ENCODE peak calls at places on chromosomes 1 and 21, in seven cellular contexts. One of them, this sample, is unnamed.

GRCh38 chr1:25922633-25923567 is 16.7 kb upstream of the STMN1 start:
- DNase-seq in A549: peak; percentile 10
- DNase-seq in OCI-LY7: no peak
- DNase-seq in spleen: peak; percentile 86
- DNase-seq in CD8-positive, alpha-beta T cell: peak; percentile 38
- DNase-seq in colonic mucosa: peak; percentile 47
- DNase-seq in GM23338: peak; percentile 83
- DNase-seq in this sample: peak; percentile 78

GRCh38 chr1:71521655-71522264 is 440.9 kb upstream of the ZRANB2 start:
- DNase-seq in spleen: no peak
- DNase-seq in A549: no peak
- DNase-seq in CD8-positive, alpha-beta T cell: no peak
- DNase-seq in OCI-LY7: peak; percentile 23
- DNase-seq in colonic mucosa: peak; percentile 65
- DNase-seq in GM23338: peak; percentile 54
- DNase-seq in this sample: no peak

GRCh38 chr1:46558141-46558963 is 6.9 kb upstream of the KNCN start:
- DNase-seq in OCI-LY7: no peak
- DNase-seq in GM23338: peak; percentile 39
- DNase-seq in CD8-positive, alpha-beta T cell: no peak
- DNase-seq in colonic mucosa: no peak
- DNase-seq in A549: no peak
- DNase-seq in spleen: peak; percentile 64
- DNase-seq in this sample: no peak

GRCh38 chr1:220060876-220061275 is 14.6 kb upstream of the EPRS1 start:
- DNase-seq in spleen: no peak
- DNase-seq in A549: no peak
- DNase-seq in OCI-LY7: no peak
- DNase-seq in GM23338: peak; percentile 38
- DNase-seq in CD8-positive, alpha-beta T cell: no peak
- DNase-seq in colonic mucosa: no peak
- DNase-seq in this sample: no peak

GRCh38 chr1:208054485-208054884 is 143.6 kb upstream of the CD34 start:
- DNase-seq in CD8-positive, alpha-beta T cell: no peak
- DNase-seq in GM23338: no peak
- DNase-seq in spleen: no peak
- DNase-seq in colonic mucosa: no peak
- DNase-seq in A549: no peak
- DNase-seq in OCI-LY7: no peak
- DNase-seq in this sample: no peak

GRCh38 chr21:41950941-41951408 is 2.8 kb downstream of the C2CD2 start:
- DNase-seq in GM23338: peak; percentile 65
- DNase-seq in A549: no peak
- DNase-seq in spleen: peak; percentile 53
- DNase-seq in CD8-positive, alpha-beta T cell: no peak
- DNase-seq in colonic mucosa: no peak
- DNase-seq in OCI-LY7: no peak
- DNase-seq in this sample: no peak

GRCh38 chr1:34928066-34928864 is 1.2 kb downstream of the DLGAP3 start:
- DNase-seq in A549: no peak
- DNase-seq in GM23338: peak; percentile 50
- DNase-seq in OCI-LY7: no peak
- DNase-seq in spleen: no peak
- DNase-seq in colonic mucosa: peak; percentile 13
- DNase-seq in CD8-positive, alpha-beta T cell: no peak
- DNase-seq in this sample: no peak

GRCh38 chr1:55375617-55376258 is 160.6 kb upstream of the USP24 start:
- DNase-seq in colonic mucosa: peak; percentile 55
- DNase-seq in A549: peak; percentile 9
- DNase-seq in spleen: no peak
- DNase-seq in GM23338: peak; percentile 75
- DNase-seq in OCI-LY7: peak; percentile 55
- DNase-seq in CD8-positive, alpha-beta T cell: peak; percentile 24
- DNase-seq in this sample: no peak

GRCh38 chr1:107264561-107264960 is 123.7 kb downstream of the NTNG1 start:
- DNase-seq in GM23338: no peak
- DNase-seq in colonic mucosa: no peak
- DNase-seq in OCI-LY7: no peak
- DNase-seq in CD8-positive, alpha-beta T cell: no peak
- DNase-seq in spleen: no peak
- DNase-seq in A549: no peak
- DNase-seq in this sample: no peak

GRCh38 chr1:9242338-9242969 is 7.9 kb downstream of the H6PD start:
- DNase-seq in spleen: no peak
- DNase-seq in OCI-LY7: no peak
- DNase-seq in GM23338: no peak
- DNase-seq in A549: no peak
- DNase-seq in colonic mucosa: peak; percentile 63
- DNase-seq in CD8-positive, alpha-beta T cell: no peak
- DNase-seq in this sample: peak; percentile 83

GRCh38 chr1:29876441-29876840 is 640.1 kb downstream of the PTPRU start:
- DNase-seq in spleen: no peak
- DNase-seq in GM23338: no peak
- DNase-seq in CD8-positive, alpha-beta T cell: no peak
- DNase-seq in OCI-LY7: no peak
- DNase-seq in colonic mucosa: no peak
- DNase-seq in A549: no peak
- DNase-seq in this sample: no peak

GRCh38 chr1:203769505-203770343 is 4.7 kb downstream of the LAX1 start:
- DNase-seq in GM23338: no peak
- DNase-seq in A549: peak; percentile 25
- DNase-seq in CD8-positive, alpha-beta T cell: no peak
- DNase-seq in OCI-LY7: no peak
- DNase-seq in spleen: no peak
- DNase-seq in colonic mucosa: peak; percentile 86
- DNase-seq in this sample: peak; percentile 80

GRCh38 chr1:151995774-151996173 is 2.1 kb upstream of the S100A10 start:
- DNase-seq in CD8-positive, alpha-beta T cell: no peak
- DNase-seq in colonic mucosa: peak; percentile 9
- DNase-seq in spleen: no peak
- DNase-seq in OCI-LY7: no peak
- DNase-seq in A549: no peak
- DNase-seq in GM23338: no peak
- DNase-seq in this sample: no peak

GRCh38 chr1:151898519-151898991 is 10.8 kb downstream of the THEM4 start:
- DNase-seq in CD8-positive, alpha-beta T cell: peak; percentile 65
- DNase-seq in colonic mucosa: peak; percentile 49
- DNase-seq in GM23338: no peak
- DNase-seq in OCI-LY7: no peak
- DNase-seq in spleen: no peak
- DNase-seq in A549: no peak
- DNase-seq in this sample: no peak

GRCh38 chr21:41602511-41602910 is 94.6 kb upstream of the TMPRSS2 start:
- DNase-seq in GM23338: no peak
- DNase-seq in spleen: no peak
- DNase-seq in A549: no peak
- DNase-seq in OCI-LY7: no peak
- DNase-seq in CD8-positive, alpha-beta T cell: no peak
- DNase-seq in colonic mucosa: no peak
- DNase-seq in this sample: no peak

GRCh38 chr21:42150458-42151085 is 68.4 kb upstream of the ABCG1 start:
- DNase-seq in CD8-positive, alpha-beta T cell: no peak
- DNase-seq in A549: no peak
- DNase-seq in GM23338: no peak
- DNase-seq in colonic mucosa: no peak
- DNase-seq in spleen: no peak
- DNase-seq in OCI-LY7: no peak
- DNase-seq in this sample: no peak

GRCh38 chr21:45262616-45263015 is 25.1 kb downstream of the POFUT2 start:
- DNase-seq in CD8-positive, alpha-beta T cell: no peak
- DNase-seq in colonic mucosa: peak; percentile 35
- DNase-seq in A549: no peak
- DNase-seq in GM23338: no peak
- DNase-seq in OCI-LY7: peak; percentile 37
- DNase-seq in spleen: peak; percentile 70
- DNase-seq in this sample: peak; percentile 52

GRCh38 chr1:76238094-76238551 is 163.6 kb downstream of the ST6GALNAC3 start:
- DNase-seq in spleen: no peak
- DNase-seq in colonic mucosa: no peak
- DNase-seq in A549: no peak
- DNase-seq in GM23338: peak; percentile 43
- DNase-seq in CD8-positive, alpha-beta T cell: no peak
- DNase-seq in OCI-LY7: no peak
- DNase-seq in this sample: no peak

GRCh38 chr1:226737819-226738420 is 1.2 kb downstream of the ITPKB start:
- DNase-seq in spleen: peak; percentile 91
- DNase-seq in CD8-positive, alpha-beta T cell: peak; percentile 60
- DNase-seq in A549: no peak
- DNase-seq in GM23338: peak; percentile 60
- DNase-seq in OCI-LY7: peak; percentile 73
- DNase-seq in colonic mucosa: peak; percentile 66
- DNase-seq in this sample: peak; percentile 71

GRCh38 chr1:71930526-71930925 is 351.8 kb downstream of the NEGR1 start:
- DNase-seq in spleen: no peak
- DNase-seq in GM23338: no peak
- DNase-seq in OCI-LY7: no peak
- DNase-seq in CD8-positive, alpha-beta T cell: no peak
- DNase-seq in colonic mucosa: no peak
- DNase-seq in A549: no peak
- DNase-seq in this sample: no peak

DNA sequence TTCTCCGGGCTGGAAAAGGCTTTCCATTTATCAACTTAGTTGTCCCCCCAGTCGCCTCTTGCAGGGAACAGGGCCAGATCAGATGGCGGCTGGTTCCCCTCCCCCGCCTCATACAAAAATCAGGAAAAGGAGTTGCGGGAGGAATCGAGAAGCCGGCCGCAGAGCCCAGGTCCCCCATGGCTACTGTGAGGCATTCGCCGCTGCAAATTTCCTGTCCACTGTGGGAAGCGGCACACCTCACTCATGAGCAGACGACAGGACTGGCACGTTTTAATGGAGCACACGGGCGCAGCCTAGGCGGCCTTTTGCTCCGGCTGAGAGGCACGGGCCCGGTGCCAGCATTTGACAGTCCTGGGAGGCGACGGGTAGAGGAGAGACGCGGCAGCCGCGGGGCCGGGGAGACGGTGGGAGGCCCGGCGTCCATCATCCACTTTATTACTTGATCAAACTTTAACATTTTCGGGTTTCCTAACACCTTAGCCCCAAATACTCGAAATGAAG is 1.1 kb downstream of the GNG4 start:
- DNase-seq in GM23338: peak; percentile 61
- DNase-seq in spleen: peak; percentile 65
- DNase-seq in CD8-positive, alpha-beta T cell: no peak
- DNase-seq in A549: no peak
- DNase-seq in OCI-LY7: no peak
- DNase-seq in colonic mucosa: peak; percentile 72
- DNase-seq in this sample: no peak
- H3K4me3 ChIP-seq in GM23338: peak overlapping the region; percentile 86
- H3K4me3 ChIP-seq in spleen: no peak overlapping the region
- H3K4me3 ChIP-seq in CD8-positive, alpha-beta T cell: peak overlapping the region; percentile 35
- H3K4me3 ChIP-seq in A549: peak overlapping the region; percentile 85
- H3K4me3 ChIP-seq in OCI-LY7: no peak overlapping the region
- H3K4me3 ChIP-seq in colonic mucosa: peak overlapping the region; percentile 42
- H3K4me3 ChIP-seq in this sample: peak overlapping the region; percentile 36

DNA sequence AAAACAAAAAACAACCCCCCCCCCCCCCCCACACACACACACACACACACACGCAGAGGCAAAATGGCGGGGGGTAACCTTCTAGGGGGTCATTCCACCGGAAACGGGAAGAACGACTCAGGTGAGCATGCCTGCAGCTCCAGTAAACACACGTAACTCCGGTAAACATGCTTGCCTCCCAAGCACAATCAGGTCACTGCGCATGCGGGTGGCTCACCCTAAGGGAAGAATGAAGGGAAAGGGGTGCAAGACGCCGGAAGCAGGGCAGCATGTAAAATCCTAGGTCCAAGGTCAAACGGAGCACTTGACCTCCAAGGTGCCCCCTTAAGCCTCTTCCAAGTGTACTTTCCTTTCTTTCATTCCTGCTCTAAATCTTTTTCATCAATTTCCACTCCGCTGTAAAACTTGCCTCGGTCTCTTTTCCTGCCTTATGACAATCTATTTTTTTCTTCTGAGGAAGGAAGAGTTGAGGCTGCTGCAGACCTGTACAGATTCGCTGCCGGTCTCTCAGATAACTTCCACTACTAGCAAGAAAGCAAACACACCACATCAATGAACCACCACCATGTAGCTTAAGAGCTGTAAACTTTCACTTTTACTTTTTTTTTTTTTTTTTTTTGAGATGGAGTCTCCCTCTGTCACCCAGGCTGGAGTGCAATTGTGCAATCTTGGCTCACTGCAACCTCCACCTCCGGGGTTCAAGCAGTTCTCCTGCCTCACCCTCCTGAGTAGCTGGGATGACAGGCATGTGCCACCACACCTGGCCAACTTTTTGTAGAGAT is 21.0 kb upstream of the CBR3 start:
- DNase-seq in GM23338: no peak
- DNase-seq in OCI-LY7: no peak
- DNase-seq in spleen: peak; percentile 77
- DNase-seq in colonic mucosa: peak; percentile 90
- DNase-seq in CD8-positive, alpha-beta T cell: no peak
- DNase-seq in A549: no peak
- DNase-seq in this sample: peak; percentile 90
- H3K4me1 ChIP-seq in GM23338: peaks cover 26% of the 10 kb centered on the region
- H3K4me1 ChIP-seq in OCI-LY7: peaks cover 13% of the 10 kb centered on the region
- H3K4me1 ChIP-seq in spleen: peaks cover 25% of the 10 kb centered on the region
- H3K4me1 ChIP-seq in colonic mucosa: no peaks in the 10 kb centered on the region
- H3K4me1 ChIP-seq in CD8-positive, alpha-beta T cell: peaks cover 37% of the 10 kb centered on the region
- H3K4me1 ChIP-seq in A549: no peaks in the 10 kb centered on the region
- H3K4me1 ChIP-seq in this sample: peaks cover 21% of the 10 kb centered on the region

DNA sequence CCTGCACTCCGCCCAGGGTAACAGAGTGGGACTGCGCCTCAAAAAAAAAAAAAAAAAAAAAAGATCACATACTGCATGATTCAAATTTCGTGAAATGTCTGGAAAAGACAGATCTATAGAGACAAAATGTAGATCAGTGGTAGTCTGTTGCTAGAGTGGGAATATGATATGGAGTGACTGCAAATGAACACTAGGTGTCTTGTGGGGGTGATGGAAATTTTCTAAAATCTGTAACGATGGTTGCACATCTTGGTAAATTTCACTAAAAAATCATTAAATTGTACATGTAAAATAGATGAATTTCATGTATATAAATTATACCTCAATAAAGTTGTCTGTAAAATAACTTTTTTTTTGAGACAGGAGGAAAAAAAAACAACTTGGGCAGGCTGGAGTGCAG is 5.5 kb downstream of the AIDA start:
- DNase-seq in CD8-positive, alpha-beta T cell: no peak
- DNase-seq in GM23338: no peak
- DNase-seq in A549: no peak
- DNase-seq in spleen: no peak
- DNase-seq in OCI-LY7: no peak
- DNase-seq in colonic mucosa: no peak
- DNase-seq in this sample: no peak
- TF ChIP-seq CTCF in CD8-positive, alpha-beta T cell: no peak
- TF ChIP-seq CTCF in GM23338: no peak
- TF ChIP-seq CTCF in A549: no peak
- TF ChIP-seq CTCF in spleen: no peak
- TF ChIP-seq CTCF in OCI-LY7: peak; percentile 39
- TF ChIP-seq CTCF in colonic mucosa: no peak
- TF ChIP-seq CTCF in this sample: no peak

DNA sequence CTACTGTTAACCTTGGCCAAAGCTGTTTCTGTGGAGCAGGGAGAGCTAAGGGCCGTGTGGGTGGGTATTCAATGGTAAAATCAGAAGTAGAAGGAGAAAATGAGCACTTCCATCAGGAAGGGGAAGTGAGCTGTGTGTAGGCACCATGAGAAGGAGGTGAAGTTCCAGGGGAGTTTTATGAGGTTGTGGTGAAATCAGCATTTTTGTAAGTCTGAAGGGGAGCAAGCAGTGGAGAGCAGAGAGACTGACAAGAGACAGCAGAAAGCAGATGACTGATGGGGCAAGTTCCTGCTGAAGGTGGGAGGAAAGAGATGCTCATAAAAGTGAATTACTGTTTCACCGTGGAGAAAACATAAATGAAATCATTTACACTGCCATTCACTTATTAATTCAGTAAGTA is 2.7 kb upstream of the GPR88 start:
- DNase-seq in spleen: no peak
- DNase-seq in colonic mucosa: no peak
- DNase-seq in GM23338: no peak
- DNase-seq in A549: no peak
- DNase-seq in CD8-positive, alpha-beta T cell: no peak
- DNase-seq in OCI-LY7: no peak
- DNase-seq in this sample: no peak
- H3K4me3 ChIP-seq in spleen: no peak overlapping the region
- H3K4me3 ChIP-seq in colonic mucosa: no peak overlapping the region
- H3K4me3 ChIP-seq in GM23338: no peak overlapping the region
- H3K4me3 ChIP-seq in A549: no peak overlapping the region
- H3K4me3 ChIP-seq in CD8-positive, alpha-beta T cell: no peak overlapping the region
- H3K4me3 ChIP-seq in OCI-LY7: no peak overlapping the region
- H3K4me3 ChIP-seq in this sample: no peak overlapping the region

This sample was measured in lower lobe of right lung.